ENCODE peak calls at places on chromosomes 13 and 19, in nine cellular contexts. K is ovary, U is left ventricle myocardium inferior, L is left lung, J is thoracic aorta, H is endothelial cell of umbilical vein, D is spleen, T is heart right ventricle, S is lower lobe of right lung. O is an unnamed sample.

GRCh38 chr19:46373573-46374359 is 26.9 kb downstream of the PPP5C start:
- DNase-seq in L (peak; percentile 90), K (peak; percentile 59), H (peak; percentile 81), T (peak; percentile 84), S (peak; percentile 93), J (peak; percentile 57), U (peak; percentile 85), D (no peak), O (peak; percentile 99)

GRCh38 chr13:110287031-110287828 is 19.7 kb downstream of the COL4A1 start:
- DNase-seq in U (no peak), K (no peak), T (no peak), J (no peak), L (no peak), S (no peak), H (no peak), D (no peak), O (no peak)

GRCh38 chr13:27064252-27064995 is 107.2 kb downstream of the USP12 start:
- DNase-seq in J (no peak), K (no peak), L (no peak), U (no peak), H (no peak), T (no peak), S (no peak), D (no peak), O (no peak)

GRCh38 chr13:68727788-68728187 is 1379.8 kb upstream of the ATXN8OS start:
- DNase-seq in K (no peak), L (no peak), D (no peak), S (no peak), J (no peak), U (no peak), H (no peak), T (no peak), O (no peak)

GRCh38 chr19:40907968-40908735 is 26.1 kb upstream of the CYP2A7 start:
- DNase-seq in L (no peak), T (no peak), J (no peak), U (no peak), K (peak; percentile 80), H (no peak), D (peak; percentile 85), S (no peak), O (no peak)

GRCh38 chr19:17180997-17181702 is 34.0 kb upstream of the USE1 start:
- DNase-seq in K (no peak), J (no peak), D (no peak), S (no peak), T (no peak), U (no peak), L (no peak), H (no peak), O (no peak)

GRCh38 chr13:97851269-97851668 is 102.2 kb upstream of the IPO5 start:
- DNase-seq in H (no peak), T (no peak), L (no peak), K (no peak), S (no peak), J (no peak), U (no peak), D (no peak), O (no peak)

GRCh38 chr13:24627090-24627714 is 53.0 kb upstream of the ATP12A start:
- DNase-seq in K (no peak), T (no peak), S (no peak), D (no peak), H (no peak), L (no peak), U (no peak), J (no peak), O (no peak)

GRCh38 chr13:110070511-110071120 is 236.3 kb downstream of the COL4A1 start:
- DNase-seq in J (no peak), S (no peak), D (no peak), K (no peak), T (no peak), H (no peak), L (no peak), U (no peak), O (no peak)

GRCh38 chr13:107005577-107005976 is 437.6 kb upstream of the ARGLU1 start:
- DNase-seq in D (no peak), U (no peak), H (no peak), S (no peak), J (no peak), T (no peak), L (no peak), K (no peak), O (no peak)

GRCh38 chr13:43030548-43030947 is 7.2 kb downstream of the DNAJC15 start:
- DNase-seq in T (no peak), K (no peak), D (no peak), L (no peak), U (no peak), S (no peak), H (no peak), J (no peak), O (no peak)

GRCh38 chr19:45402469-45403070 is 2.3 kb downstream of the PPP1R13L start:
- DNase-seq in S (peak; percentile 69), U (peak; percentile 62), T (peak; percentile 63), K (peak; percentile 49), D (peak; percentile 85), L (no peak), H (peak; percentile 53), J (no peak), O (peak; percentile 49)

DNA sequence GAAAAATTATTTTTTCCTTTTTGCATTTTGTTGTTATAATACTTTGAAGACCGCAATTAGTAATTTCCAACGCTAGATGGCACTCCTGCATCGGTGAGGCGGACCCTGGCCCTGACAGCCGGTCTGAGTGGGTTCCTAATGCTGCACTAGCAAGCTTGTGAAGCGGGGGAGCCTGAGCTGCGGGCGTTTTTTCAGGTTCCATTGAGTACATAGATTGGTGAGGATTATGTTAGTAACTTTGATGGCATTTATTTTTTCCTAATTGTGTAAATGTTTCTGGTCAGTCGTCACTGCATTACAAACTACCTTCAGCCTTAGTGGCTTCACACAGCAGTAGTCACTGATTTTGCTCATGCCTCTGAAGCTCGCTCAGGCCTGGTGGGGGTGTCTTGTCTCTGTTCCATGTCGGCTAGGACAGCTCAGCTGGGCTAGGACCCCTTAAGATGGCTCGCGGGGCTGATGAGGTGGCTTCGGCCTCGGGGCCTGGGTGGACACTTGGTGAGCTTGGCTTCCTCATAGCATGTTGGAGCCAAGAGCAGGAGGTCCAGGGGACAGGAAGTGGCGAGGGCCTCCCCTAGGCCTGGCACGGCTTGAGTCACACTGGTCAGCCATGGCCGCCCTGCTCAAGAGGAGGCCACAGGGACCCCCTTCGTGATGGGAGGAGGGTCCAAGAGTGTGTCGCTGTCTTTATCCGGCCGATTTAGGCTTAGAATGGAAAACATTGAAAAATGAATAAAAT is 25.0 kb downstream of the ERCC5 start:
- DNase-seq in K (peak; percentile 50), L (peak; percentile 39), H (peak; percentile 55), T (peak; percentile 33), D (peak; percentile 83), U (peak; percentile 37), J (no peak), S (peak; percentile 62), O (peak; percentile 35)
- TF ChIP-seq CTCF in K (peak; percentile 42), L (peak; percentile 72), H (peak; percentile 65), T (peak; percentile 88), D (peak; percentile 65), U (peak; percentile 83), J (peak; percentile 65), S (peak; percentile 66), O (peak; percentile 49)

GRCh38 chr19:292281-292884 is 1.2 kb upstream of the PLPP2 start:
- DNase-seq in D (no peak), S (no peak), T (no peak), J (no peak), U (no peak), H (no peak), K (no peak), L (no peak), O (no peak)

GRCh38 chr19:290539-291521 is at the start of gene PLPP2:
- DNase-seq in S (peak; percentile 80), H (no peak), U (no peak), T (no peak), K (no peak), L (no peak), J (no peak), D (no peak), O (peak; percentile 88)

GRCh38 chr19:289651-290538 is 1.3 kb downstream of the PLPP2 start:
- DNase-seq in K (no peak), D (no peak), J (no peak), L (no peak), S (peak; percentile 69), U (no peak), H (peak; percentile 35), T (no peak), O (peak; percentile 64)

GRCh38 chr19:292951-293350 is 1.7 kb upstream of the PLPP2 start:
- DNase-seq in U (no peak), L (no peak), J (no peak), T (no peak), K (no peak), D (no peak), H (no peak), S (no peak), O (no peak)

GRCh38 chr19:291561-292280 is 518 bp upstream of the PLPP2 start:
- DNase-seq in K (no peak), J (no peak), T (no peak), H (no peak), U (no peak), L (no peak), S (no peak), D (no peak), O (no peak)
- H3K27me3 ChIP-seq in K (no peaks in the 10 kb centered on the region), J (peaks cover 28% of the 10 kb centered on the region), T (peaks cover 61% of the 10 kb centered on the region), H (peaks cover 28% of the 10 kb centered on the region), U (peaks cover 77% of the 10 kb centered on the region), L (peaks cover 46% of the 10 kb centered on the region), S (peaks cover 47% of the 10 kb centered on the region), D (peaks cover 65% of the 10 kb centered on the region), O (no peaks in the 10 kb centered on the region)

GRCh38 chr19:49844138-49844740 is 6.7 kb upstream of the PTOV1 start:
- DNase-seq in K (no peak), L (no peak), T (no peak), D (no peak), J (no peak), H (no peak), U (no peak), S (no peak), O (no peak)
- H3K27ac ChIP-seq in K (no peak overlapping the region), L (no peak overlapping the region), T (no peak overlapping the region), D (no peak overlapping the region), J (no peak overlapping the region), H (no peak overlapping the region), U (no peak overlapping the region), S (no peak overlapping the region), O (no peak overlapping the region)

GRCh38 chr19:11251650-11252314 is 10.5 kb downstream of the DOCK6 start:
- DNase-seq in S (no peak), U (no peak), T (no peak), L (no peak), J (no peak), H (no peak), D (no peak), K (no peak), O (no peak)

GRCh38 chr19:11256189-11256588 is 6.1 kb downstream of the DOCK6 start:
- DNase-seq in S (no peak), J (no peak), H (peak; percentile 60), U (peak; percentile 71), D (no peak), L (no peak), T (peak; percentile 68), K (peak; percentile 75), O (no peak)

GRCh38 chr19:11257827-11258380 is 4.4 kb downstream of the DOCK6 start:
- DNase-seq in K (no peak), S (no peak), D (no peak), J (no peak), U (no peak), H (no peak), L (no peak), T (no peak), O (no peak)

GRCh38 chr19:11252665-11253355 is 9.5 kb downstream of the DOCK6 start:
- DNase-seq in T (no peak), H (no peak), K (no peak), U (no peak), S (no peak), L (no peak), J (no peak), D (no peak), O (no peak)

GRCh38 chr19:11254662-11255061 is 7.7 kb downstream of the DOCK6 start:
- DNase-seq in S (no peak), D (no peak), L (no peak), U (no peak), H (no peak), J (no peak), K (no peak), T (no peak), O (no peak)
- TF ChIP-seq CTCF in S (no peak), D (no peak), L (no peak), U (peak; percentile 29), H (peak; percentile 29), J (no peak), K (no peak), T (no peak), O (no peak)

O was measured in prostate gland.